ENCODE peak calls at places on chromosome 11, in seven cellular contexts. Z is GM12891, L is H54, T is Peyer's patch, W is GM12878, K is K562, U is HepG2. J is an unnamed sample.

GRCh38 chr11:102589047-102589459 is 36.1 kb downstream of the MMP20 start:
- DNase-seq in Z (no peak), L (no peak), T (no peak), W (peak), K (no peak), U (no peak), J (no peak)

GRCh38 chr11:31711137-31711536 is 100.0 kb downstream of the PAX6 start:
- DNase-seq in Z (no peak), L (no peak), T (no peak), W (no peak), K (no peak), U (no peak), J (no peak)

GRCh38 chr11:102476069-102476468 is 23.5 kb upstream of the TMEM123 start:
- DNase-seq in Z (no peak), L (no peak), T (no peak), W (no peak), K (no peak), U (no peak), J (no peak)

GRCh38 chr11:75498556-75499255 is 27.0 kb downstream of the GDPD5 start:
- DNase-seq in Z (no peak), L (no peak), T (no peak), W (no peak), K (no peak), U (no peak), J (no peak)

GRCh38 chr11:24587655-24588054 is 90.8 kb downstream of the LUZP2 start:
- DNase-seq in Z (no peak), L (no peak), T (no peak), W (no peak), K (no peak), U (no peak), J (no peak)

GRCh38 chr11:62694455-62695167 is 5.3 kb upstream of the LRRN4CL start:
- DNase-seq in Z (peak), L (peak), T (peak), W (no peak), K (peak), U (peak), J (peak)

GRCh38 chr11:490186-490929 is 16.7 kb downstream of the RNH1 start:
- DNase-seq in Z (peak), L (no peak), T (no peak), W (no peak), K (no peak), U (no peak), J (no peak)

GRCh38 chr11:20013346-20014066 is 146.8 kb downstream of the DBX1 start:
- DNase-seq in Z (no peak), L (no peak), T (no peak), W (no peak), K (peak), U (peak), J (no peak)

GRCh38 chr11:79173615-79174014 is 267.2 kb downstream of the TENM4 start:
- DNase-seq in Z (no peak), L (peak), T (no peak), W (no peak), K (no peak), U (no peak), J (no peak)

GRCh38 chr11:58057481-58057880 is 26.7 kb downstream of the OR6Q1 start:
- DNase-seq in Z (no peak), L (no peak), T (no peak), W (no peak), K (no peak), U (no peak), J (no peak)

GRCh38 chr11:30990625-30991348 is 378.8 kb downstream of the DCDC1 start:
- DNase-seq in Z (no peak), L (no peak), T (no peak), W (no peak), K (no peak), U (no peak), J (no peak)

GRCh38 chr11:7638710-7639642 is 34.3 kb downstream of the CYB5R2 start:
- DNase-seq in Z (no peak), L (no peak), T (no peak), W (no peak), K (no peak), U (no peak), J (no peak)

GRCh38 chr11:76604081-76604601 is 66.4 kb downstream of the LRRC32 start:
- DNase-seq in Z (no peak), L (no peak), T (peak), W (no peak), K (no peak), U (no peak), J (no peak)

GRCh38 chr11:65555693-65556231 is 2.4 kb downstream of the LTBP3 start:
- DNase-seq in Z (no peak), L (peak), T (no peak), W (no peak), K (no peak), U (peak), J (peak)

GRCh38 chr11:95364324-95365295 is 133.6 kb upstream of the SESN3 start:
- DNase-seq in Z (no peak), L (no peak), T (no peak), W (no peak), K (no peak), U (peak), J (no peak)

GRCh38 chr11:129223260-129223659 is 31.1 kb upstream of the ARHGAP32 start:
- DNase-seq in Z (no peak), L (no peak), T (no peak), W (no peak), K (no peak), U (no peak), J (no peak)

GRCh38 chr11:118088531-118088930 is 1.8 kb upstream of the SMIM35 start:
- DNase-seq in Z (no peak), L (no peak), T (peak), W (no peak), K (no peak), U (peak), J (no peak)

GRCh38 chr11:122758974-122759373 is 79.3 kb upstream of the CRTAM start:
- DNase-seq in Z (no peak), L (no peak), T (no peak), W (no peak), K (no peak), U (no peak), J (no peak)

GRCh38 chr11:106988151-106988806 is 30.0 kb downstream of the GUCY1A2 start:
- DNase-seq in Z (no peak), L (no peak), T (no peak), W (no peak), K (no peak), U (no peak), J (no peak)

GRCh38 chr11:20026629-20027545 is 133.4 kb downstream of the DBX1 start:
- DNase-seq in Z (no peak), L (no peak), T (no peak), W (no peak), K (no peak), U (no peak), J (no peak)

GRCh38 chr11:1239596-1240205 is 16.8 kb downstream of the MUC5B start:
- DNase-seq in Z (no peak), L (no peak), T (no peak), W (no peak), K (no peak), U (no peak), J (no peak)

GRCh38 chr11:40247023-40247422 is 1212.4 kb downstream of the LRRC4C start:
- DNase-seq in Z (no peak), L (no peak), T (no peak), W (no peak), K (no peak), U (no peak), J (no peak)

GRCh38 chr11:123707606-123708205 is 33.8 kb downstream of the ZNF202 start:
- DNase-seq in Z (peak), L (no peak), T (peak), W (peak), K (peak), U (peak), J (peak)

GRCh38 chr11:21169639-21170038 is 500.3 kb downstream of the NELL1 start:
- DNase-seq in Z (no peak), L (no peak), T (no peak), W (no peak), K (no peak), U (no peak), J (no peak)

GRCh38 chr11:121024989-121025388 is 1.1 kb downstream of the TBCEL start:
- DNase-seq in Z (peak), L (no peak), T (no peak), W (no peak), K (no peak), U (peak), J (peak)

GRCh38 chr11:128157423-128158298 is 429.7 kb downstream of the ETS1 start:
- DNase-seq in Z (peak), L (no peak), T (no peak), W (peak), K (peak), U (peak), J (peak)

GRCh38 chr11:132605794-132606570 is 926.3 kb downstream of the OPCML start:
- DNase-seq in Z (no peak), L (no peak), T (no peak), W (no peak), K (no peak), U (no peak), J (no peak)
- TF ChIP-seq POLR2A in Z (no peak), L (no peak), T (no peak), W (no peak), K (no peak), U (no peak), J (no peak)

GRCh38 chr11:111364503-111364902 is 14.6 kb downstream of the POU2AF1 start:
- DNase-seq in Z (no peak), L (no peak), T (no peak), W (no peak), K (no peak), U (no peak), J (no peak)

GRCh38 chr11:111361874-111362273 is 17.2 kb downstream of the POU2AF1 start:
- DNase-seq in Z (no peak), L (no peak), T (no peak), W (no peak), K (no peak), U (no peak), J (no peak)

GRCh38 chr11:111361082-111361801 is 17.8 kb downstream of the POU2AF1 start:
- DNase-seq in Z (no peak), L (no peak), T (no peak), W (no peak), K (no peak), U (no peak), J (no peak)

GRCh38 chr11:111363985-111364384 is 15.1 kb downstream of the POU2AF1 start:
- DNase-seq in Z (no peak), L (no peak), T (no peak), W (no peak), K (no peak), U (no peak), J (no peak)

GRCh38 chr11:111362887-111363411 is 16.1 kb downstream of the POU2AF1 start:
- DNase-seq in Z (no peak), L (no peak), T (no peak), W (no peak), K (no peak), U (no peak), J (no peak)
- TF ChIP-seq POLR2A in Z (no peak), L (no peak), T (no peak), W (peak), K (no peak), U (no peak), J (no peak)

DNA sequence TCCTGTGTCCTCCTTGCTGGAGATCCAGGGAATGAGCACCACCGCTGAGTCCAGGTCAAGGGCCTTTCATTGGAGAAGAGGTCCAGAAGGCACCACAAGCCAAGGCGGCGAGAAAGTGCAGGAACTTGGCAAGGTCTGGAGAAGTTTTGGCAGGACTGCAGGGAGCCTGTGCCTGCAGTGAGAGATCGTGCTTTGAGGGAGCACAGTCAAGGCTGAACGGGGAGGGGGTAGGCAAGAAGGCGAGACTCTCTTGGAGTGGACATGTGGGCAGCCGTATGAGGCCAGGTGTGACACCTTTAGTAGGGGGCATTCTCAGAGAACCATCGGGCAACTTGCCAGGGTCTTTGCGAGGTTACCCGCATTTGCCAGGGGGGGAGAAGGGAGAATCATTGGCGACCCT is 30.5 kb downstream of the LRRC10B start:
- DNase-seq in Z (no peak), L (no peak), T (no peak), W (no peak), K (no peak), U (no peak), J (no peak)
- TF ChIP-seq POLR2A in Z (no peak), L (no peak), T (no peak), W (no peak), K (no peak), U (no peak), J (no peak)

DNA sequence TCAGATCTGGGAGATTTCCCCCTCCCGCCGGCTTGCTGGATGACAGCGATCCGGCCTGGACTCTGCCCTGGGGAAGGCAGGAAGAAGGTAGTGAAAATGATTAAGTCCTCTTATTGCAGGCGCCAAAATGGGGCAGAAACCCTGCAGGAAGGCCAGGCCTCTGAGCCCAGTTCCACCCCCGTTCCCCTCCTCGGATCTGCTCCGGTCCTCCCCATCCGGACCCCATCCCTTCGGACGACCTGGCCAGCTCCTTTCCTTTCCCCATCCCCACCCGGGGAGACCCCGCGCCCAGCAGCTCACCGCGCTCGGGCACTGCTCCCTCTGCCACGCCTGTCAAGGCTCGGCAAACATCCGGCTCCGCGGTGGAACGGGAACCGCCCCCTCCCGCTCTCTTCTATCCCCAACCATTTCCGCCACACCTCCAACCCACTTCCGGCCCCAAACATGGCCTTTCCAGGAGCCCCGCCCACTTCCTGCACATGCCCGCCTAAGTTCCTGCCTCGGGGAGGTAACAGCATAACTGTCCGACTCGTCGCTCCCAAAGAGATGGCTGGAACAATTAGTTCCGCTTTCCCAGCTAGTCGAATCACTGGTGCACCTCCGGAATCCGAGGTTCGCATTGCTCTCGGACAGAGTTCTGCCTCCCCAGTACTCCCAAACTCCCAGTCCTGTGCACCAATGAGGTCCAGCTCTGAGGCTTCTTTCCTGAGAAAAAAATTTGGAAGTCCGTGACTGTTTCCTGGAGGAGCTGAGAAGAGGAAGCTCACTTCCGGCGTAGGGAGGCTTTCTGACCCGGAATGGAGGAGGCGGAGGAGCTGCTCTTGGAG is at the start of the genes ARHGAP1 and ZNF408:
- DNase-seq in Z (peak), L (peak), T (peak), W (peak), K (peak), U (peak), J (peak)
- TF ChIP-seq POLR2A in Z (peak), L (peak), T (peak), W (peak), K (peak), U (peak), J (peak)

GRCh38 chr11:44912270-44912987 is 38.3 kb downstream of the TP53I11 start:
- DNase-seq in Z (no peak), L (no peak), T (no peak), W (no peak), K (no peak), U (no peak), J (no peak)

GRCh38 chr11:44910591-44910990 is 40.1 kb downstream of the TP53I11 start:
- DNase-seq in Z (no peak), L (no peak), T (no peak), W (no peak), K (no peak), U (no peak), J (no peak)

GRCh38 chr11:44906641-44907040 is 44.0 kb downstream of the TP53I11 start:
- DNase-seq in Z (no peak), L (no peak), T (peak), W (no peak), K (peak), U (no peak), J (peak)

GRCh38 chr11:44911031-44911814 is 39.5 kb downstream of the TP53I11 start:
- DNase-seq in Z (peak), L (peak), T (peak), W (no peak), K (peak), U (peak), J (peak)

DNA sequence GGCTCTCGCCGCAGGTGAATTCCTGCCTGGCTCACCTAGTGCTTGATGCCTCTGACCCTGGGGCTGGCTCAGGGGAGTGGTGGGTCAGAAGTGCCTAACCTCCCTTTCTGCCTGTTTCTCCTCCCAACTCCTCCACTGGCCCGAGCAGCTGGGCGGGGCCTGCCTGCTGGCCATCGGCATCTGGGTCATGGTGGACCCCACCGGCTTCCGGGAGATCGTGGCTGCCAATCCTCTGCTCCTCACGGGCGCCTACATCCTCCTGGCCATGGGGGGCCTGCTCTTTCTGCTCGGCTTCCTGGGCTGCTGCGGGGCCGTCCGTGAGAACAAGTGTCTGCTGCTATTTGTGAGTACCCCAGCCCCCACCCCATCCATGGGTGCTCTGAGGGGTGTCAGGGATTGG is 41.1 kb downstream of the TP53I11 start:
- DNase-seq in Z (no peak), L (no peak), T (no peak), W (no peak), K (no peak), U (no peak), J (no peak)
- TF ChIP-seq POLR2A in Z (no peak), L (no peak), T (no peak), W (no peak), K (no peak), U (no peak), J (no peak)